ENCODE peak calls at places on chromosome 15, in eight cellular contexts. One of them, this sample, is unnamed.

GRCh38 chr15:63491979-63492378 is 12.4 kb upstream of the USP3 start:
- DNase-seq in astrocyte: peak; percentile 84
- DNase-seq in ascending aorta: no peak
- DNase-seq in fibroblast of lung: peak; percentile 88
- DNase-seq in BJ: no peak
- DNase-seq in pancreas: no peak
- DNase-seq in breast epithelium: no peak
- DNase-seq in heart right ventricle: no peak
- DNase-seq in this sample: peak; percentile 68

GRCh38 chr15:96243701-96244100 is 86.8 kb upstream of the NR2F2 start:
- DNase-seq in astrocyte: no peak
- DNase-seq in pancreas: no peak
- DNase-seq in fibroblast of lung: peak; percentile 13
- DNase-seq in ascending aorta: no peak
- DNase-seq in heart right ventricle: no peak
- DNase-seq in breast epithelium: no peak
- DNase-seq in BJ: no peak
- DNase-seq in this sample: no peak

GRCh38 chr15:69782809-69783208 is 314.9 kb downstream of the TLE3 start:
- DNase-seq in fibroblast of lung: no peak
- DNase-seq in breast epithelium: no peak
- DNase-seq in ascending aorta: no peak
- DNase-seq in BJ: no peak
- DNase-seq in pancreas: no peak
- DNase-seq in heart right ventricle: no peak
- DNase-seq in astrocyte: no peak
- DNase-seq in this sample: no peak

GRCh38 chr15:86317379-86317745 is 237.7 kb downstream of the AGBL1 start:
- DNase-seq in pancreas: no peak
- DNase-seq in ascending aorta: no peak
- DNase-seq in heart right ventricle: no peak
- DNase-seq in BJ: no peak
- DNase-seq in astrocyte: no peak
- DNase-seq in breast epithelium: no peak
- DNase-seq in fibroblast of lung: no peak
- DNase-seq in this sample: no peak

GRCh38 chr15:33158359-33158758 is 36.2 kb downstream of the FMN1 start:
- DNase-seq in BJ: no peak
- DNase-seq in breast epithelium: no peak
- DNase-seq in astrocyte: no peak
- DNase-seq in pancreas: no peak
- DNase-seq in ascending aorta: no peak
- DNase-seq in fibroblast of lung: no peak
- DNase-seq in heart right ventricle: no peak
- DNase-seq in this sample: no peak

GRCh38 chr15:92801412-92801773 is 98.7 kb upstream of the CHD2 start:
- DNase-seq in breast epithelium: no peak
- DNase-seq in ascending aorta: peak; percentile 62
- DNase-seq in BJ: peak; percentile 73
- DNase-seq in fibroblast of lung: peak; percentile 98
- DNase-seq in astrocyte: peak; percentile 98
- DNase-seq in heart right ventricle: no peak
- DNase-seq in pancreas: no peak
- DNase-seq in this sample: peak; percentile 61

GRCh38 chr15:72492733-72493132 is 18.6 kb downstream of the ARIH1 start:
- DNase-seq in BJ: no peak
- DNase-seq in pancreas: no peak
- DNase-seq in fibroblast of lung: no peak
- DNase-seq in heart right ventricle: no peak
- DNase-seq in astrocyte: no peak
- DNase-seq in breast epithelium: no peak
- DNase-seq in ascending aorta: no peak
- DNase-seq in this sample: no peak

GRCh38 chr15:39549912-39550311 is 31.0 kb upstream of the THBS1 start:
- DNase-seq in breast epithelium: no peak
- DNase-seq in ascending aorta: no peak
- DNase-seq in fibroblast of lung: no peak
- DNase-seq in heart right ventricle: peak; percentile 13
- DNase-seq in astrocyte: no peak
- DNase-seq in BJ: no peak
- DNase-seq in pancreas: no peak
- DNase-seq in this sample: no peak

GRCh38 chr15:86139828-86140227 is 60.2 kb downstream of the AGBL1 start:
- DNase-seq in BJ: no peak
- DNase-seq in fibroblast of lung: no peak
- DNase-seq in heart right ventricle: no peak
- DNase-seq in pancreas: no peak
- DNase-seq in breast epithelium: no peak
- DNase-seq in astrocyte: no peak
- DNase-seq in ascending aorta: no peak
- DNase-seq in this sample: no peak

GRCh38 chr15:71010997-71011396 is 104.3 kb upstream of the THSD4 start:
- DNase-seq in pancreas: no peak
- DNase-seq in heart right ventricle: no peak
- DNase-seq in ascending aorta: no peak
- DNase-seq in breast epithelium: no peak
- DNase-seq in astrocyte: no peak
- DNase-seq in BJ: no peak
- DNase-seq in fibroblast of lung: no peak
- DNase-seq in this sample: no peak

GRCh38 chr15:39801641-39802309 is 19.1 kb upstream of the FSIP1 start:
- DNase-seq in fibroblast of lung: no peak
- DNase-seq in breast epithelium: no peak
- DNase-seq in pancreas: peak; percentile 45
- DNase-seq in heart right ventricle: no peak
- DNase-seq in BJ: no peak
- DNase-seq in astrocyte: no peak
- DNase-seq in ascending aorta: no peak
- DNase-seq in this sample: no peak

GRCh38 chr15:66099950-66100671 is 153.4 kb downstream of the MEGF11 start:
- DNase-seq in fibroblast of lung: no peak
- DNase-seq in astrocyte: no peak
- DNase-seq in BJ: no peak
- DNase-seq in pancreas: no peak
- DNase-seq in heart right ventricle: no peak
- DNase-seq in breast epithelium: no peak
- DNase-seq in ascending aorta: no peak
- DNase-seq in this sample: no peak

GRCh38 chr15:95608371-95608770 is 722.1 kb upstream of the NR2F2 start:
- DNase-seq in breast epithelium: no peak
- DNase-seq in ascending aorta: no peak
- DNase-seq in pancreas: no peak
- DNase-seq in heart right ventricle: no peak
- DNase-seq in fibroblast of lung: no peak
- DNase-seq in astrocyte: no peak
- DNase-seq in BJ: no peak
- DNase-seq in this sample: no peak

GRCh38 chr15:39869858-39870515 is 50.1 kb downstream of the GPR176 start:
- DNase-seq in breast epithelium: no peak
- DNase-seq in fibroblast of lung: no peak
- DNase-seq in ascending aorta: no peak
- DNase-seq in astrocyte: no peak
- DNase-seq in BJ: no peak
- DNase-seq in pancreas: no peak
- DNase-seq in heart right ventricle: no peak
- DNase-seq in this sample: no peak

GRCh38 chr15:69016021-69016595 is 1.6 kb downstream of the NOX5 start:
- DNase-seq in fibroblast of lung: no peak
- DNase-seq in astrocyte: no peak
- DNase-seq in pancreas: no peak
- DNase-seq in breast epithelium: no peak
- DNase-seq in ascending aorta: no peak
- DNase-seq in BJ: no peak
- DNase-seq in heart right ventricle: no peak
- DNase-seq in this sample: no peak

GRCh38 chr15:66155065-66155464 is 98.5 kb downstream of the MEGF11 start:
- DNase-seq in pancreas: no peak
- DNase-seq in ascending aorta: no peak
- DNase-seq in astrocyte: no peak
- DNase-seq in fibroblast of lung: no peak
- DNase-seq in breast epithelium: no peak
- DNase-seq in BJ: no peak
- DNase-seq in heart right ventricle: no peak
- DNase-seq in this sample: no peak

GRCh38 chr15:42345502-42345901 is 13.8 kb upstream of the CAPN3 start:
- DNase-seq in BJ: no peak
- DNase-seq in astrocyte: no peak
- DNase-seq in pancreas: no peak
- DNase-seq in heart right ventricle: no peak
- DNase-seq in breast epithelium: no peak
- DNase-seq in ascending aorta: no peak
- DNase-seq in fibroblast of lung: no peak
- DNase-seq in this sample: no peak

GRCh38 chr15:42343596-42344232 is 15.6 kb upstream of the CAPN3 start:
- DNase-seq in breast epithelium: no peak
- DNase-seq in pancreas: no peak
- DNase-seq in fibroblast of lung: no peak
- DNase-seq in BJ: no peak
- DNase-seq in heart right ventricle: no peak
- DNase-seq in ascending aorta: no peak
- DNase-seq in astrocyte: no peak
- DNase-seq in this sample: no peak

GRCh38 chr15:42348083-42348482 is 11.2 kb upstream of the CAPN3 start:
- DNase-seq in ascending aorta: no peak
- DNase-seq in pancreas: no peak
- DNase-seq in BJ: peak; percentile 61
- DNase-seq in breast epithelium: no peak
- DNase-seq in astrocyte: peak; percentile 84
- DNase-seq in fibroblast of lung: peak; percentile 87
- DNase-seq in heart right ventricle: no peak
- DNase-seq in this sample: no peak

GRCh38 chr15:42349178-42349577 is 10.1 kb upstream of the CAPN3 start:
- DNase-seq in astrocyte: peak; percentile 55
- DNase-seq in pancreas: no peak
- DNase-seq in BJ: no peak
- DNase-seq in heart right ventricle: no peak
- DNase-seq in ascending aorta: no peak
- DNase-seq in fibroblast of lung: peak; percentile 67
- DNase-seq in breast epithelium: no peak
- DNase-seq in this sample: no peak

DNA sequence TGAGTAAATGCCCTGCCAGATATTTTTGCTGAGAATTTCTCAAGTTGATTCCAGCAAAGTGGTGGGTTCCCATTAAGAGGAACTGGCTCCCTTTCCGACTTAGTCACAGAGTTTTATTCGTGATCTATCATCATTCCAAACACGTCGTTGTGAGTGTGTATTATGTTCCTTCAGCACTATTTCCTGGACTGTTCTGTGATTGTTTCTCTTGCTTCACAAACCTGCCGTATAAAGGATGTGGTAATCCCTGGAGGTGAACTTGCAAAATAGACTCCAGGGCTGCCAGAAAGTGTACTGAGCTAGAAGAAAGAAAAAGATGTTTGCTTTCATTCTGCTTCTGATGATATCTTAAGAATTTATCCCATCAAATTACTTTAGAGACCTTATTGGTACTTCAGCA is 14.5 kb upstream of the CAPN3 start:
- DNase-seq in astrocyte: peak; percentile 68
- DNase-seq in fibroblast of lung: peak; percentile 77
- DNase-seq in breast epithelium: no peak
- DNase-seq in ascending aorta: no peak
- DNase-seq in heart right ventricle: no peak
- DNase-seq in BJ: peak; percentile 58
- DNase-seq in pancreas: no peak
- DNase-seq in this sample: no peak
- H3K4me3 ChIP-seq in astrocyte: no peak overlapping the region
- H3K4me3 ChIP-seq in fibroblast of lung: no peak overlapping the region
- H3K4me3 ChIP-seq in breast epithelium: no peak overlapping the region
- H3K4me3 ChIP-seq in ascending aorta: no peak overlapping the region
- H3K4me3 ChIP-seq in heart right ventricle: no peak overlapping the region
- H3K4me3 ChIP-seq in BJ: no peak overlapping the region
- H3K4me3 ChIP-seq in pancreas: no peak overlapping the region
- H3K4me3 ChIP-seq in this sample: no peak overlapping the region

GRCh38 chr15:57747206-57747605 is 40.7 kb downstream of the POLR2M start:
- DNase-seq in pancreas: no peak
- DNase-seq in breast epithelium: no peak
- DNase-seq in BJ: no peak
- DNase-seq in ascending aorta: no peak
- DNase-seq in astrocyte: no peak
- DNase-seq in fibroblast of lung: no peak
- DNase-seq in heart right ventricle: peak; percentile 34
- DNase-seq in this sample: no peak
- TF ChIP-seq CTCF in pancreas: no peak
- TF ChIP-seq CTCF in breast epithelium: no peak
- TF ChIP-seq CTCF in BJ: no peak
- TF ChIP-seq CTCF in ascending aorta: no peak
- TF ChIP-seq CTCF in astrocyte: no peak
- TF ChIP-seq CTCF in fibroblast of lung: no peak
- TF ChIP-seq CTCF in heart right ventricle: no peak
- TF ChIP-seq CTCF in this sample: no peak

DNA sequence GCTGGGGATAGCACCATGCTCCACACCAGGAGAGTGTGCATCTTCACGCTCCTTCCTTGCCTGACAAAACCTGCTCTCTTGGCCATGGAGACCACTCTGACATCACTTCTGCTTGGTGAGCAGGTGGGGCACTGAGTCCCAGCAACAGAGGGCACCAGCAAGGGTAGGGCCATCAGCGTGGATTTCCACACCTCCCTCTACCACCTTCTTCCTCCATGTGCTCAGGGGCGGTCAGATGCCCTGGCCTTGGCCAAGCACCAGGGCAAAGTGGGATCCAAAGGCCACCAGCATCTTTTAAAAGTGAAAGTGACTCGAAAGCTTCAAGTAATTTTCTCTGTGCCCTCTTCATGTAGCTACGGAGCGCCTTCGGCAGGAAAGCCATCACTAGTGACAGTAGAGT is 58.1 kb downstream of the CHSY1 start:
- DNase-seq in breast epithelium: no peak
- DNase-seq in astrocyte: no peak
- DNase-seq in pancreas: no peak
- DNase-seq in ascending aorta: no peak
- DNase-seq in heart right ventricle: no peak
- DNase-seq in BJ: no peak
- DNase-seq in fibroblast of lung: no peak
- DNase-seq in this sample: no peak
- H3K4me3 ChIP-seq in breast epithelium: peak overlapping the region; percentile 54
- H3K4me3 ChIP-seq in astrocyte: no peak overlapping the region
- H3K4me3 ChIP-seq in pancreas: no peak overlapping the region
- H3K4me3 ChIP-seq in ascending aorta: no peak overlapping the region
- H3K4me3 ChIP-seq in heart right ventricle: peak overlapping the region; percentile 8
- H3K4me3 ChIP-seq in BJ: no peak overlapping the region
- H3K4me3 ChIP-seq in fibroblast of lung: peak overlapping the region; percentile 11
- H3K4me3 ChIP-seq in this sample: no peak overlapping the region

DNA sequence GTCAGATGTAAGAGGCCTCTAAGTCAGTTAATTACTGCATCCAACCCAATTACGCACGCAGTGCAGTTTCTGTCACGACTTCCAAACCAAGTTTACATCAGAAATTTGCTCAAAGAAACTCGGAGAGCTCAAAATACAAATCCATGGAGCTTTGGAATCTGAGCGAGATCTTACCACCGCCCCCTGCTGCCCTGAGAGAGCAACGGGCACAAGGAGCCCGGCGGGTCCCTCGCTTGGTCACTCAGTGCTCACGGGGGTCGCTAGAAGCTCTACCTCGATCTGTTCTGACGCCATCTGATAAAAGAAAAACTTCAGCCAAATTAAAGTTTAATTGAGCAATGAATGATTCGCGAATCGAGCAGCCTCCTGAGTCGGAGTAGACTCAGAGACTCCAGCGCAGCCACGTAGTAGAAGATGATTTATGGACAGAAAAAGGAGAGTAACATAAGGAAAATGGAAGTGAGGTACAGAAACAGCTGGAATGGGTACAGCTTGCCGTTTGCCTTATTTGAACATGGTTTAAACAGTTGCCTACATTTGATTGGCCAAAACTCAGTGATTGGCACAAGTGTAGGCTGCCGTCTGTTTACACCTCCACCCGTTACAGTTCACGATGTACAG is 232.7 kb upstream of the ATP10A start:
- DNase-seq in fibroblast of lung: no peak
- DNase-seq in breast epithelium: no peak
- DNase-seq in ascending aorta: no peak
- DNase-seq in pancreas: no peak
- DNase-seq in astrocyte: no peak
- DNase-seq in heart right ventricle: no peak
- DNase-seq in BJ: no peak
- DNase-seq in this sample: no peak
- TF ChIP-seq CTCF in fibroblast of lung: no peak
- TF ChIP-seq CTCF in breast epithelium: no peak
- TF ChIP-seq CTCF in ascending aorta: peak; percentile 37
- TF ChIP-seq CTCF in pancreas: peak; percentile 20
- TF ChIP-seq CTCF in astrocyte: no peak
- TF ChIP-seq CTCF in heart right ventricle: no peak
- TF ChIP-seq CTCF in BJ: peak; percentile 52
- TF ChIP-seq CTCF in this sample: peak; percentile 52

This sample was measured in AG04450.